ENCODE peak calls at places on chromosomes 1 and 21, in five cellular contexts. R is hypothalamus; P is stimulated activated CD4-positive, alpha-beta T cell treated with anti-CD3 and anti-CD28 coated beads, Interleukin-4, amount 100 ng/mL, for 48 hours; Q is NCI-H2171 treated with DMSO at 0.1 percent for 48 hours; T is Right ventricle myocardium superior. H is an unnamed sample.

GRCh38 chr1:40064797-40065492 is 24.4 kb downstream of the CAP1 start:
- DNase-seq in T (no peak), P (no peak), R (no peak), Q (no peak), H (no peak)

GRCh38 chr1:39489567-39490239 is 1.7 kb upstream of the BMP8A start:
- DNase-seq in Q (no peak), T (no peak), P (no peak), R (no peak), H (no peak)

GRCh38 chr1:223228931-223229528 is 86.0 kb upstream of the TLR5 start:
- DNase-seq in P (no peak), Q (no peak), T (no peak), R (no peak), H (no peak)

GRCh38 chr21:38729745-38730401 is 75.9 kb upstream of the ETS2 start:
- DNase-seq in T (no peak), R (no peak), P (no peak), Q (no peak), H (no peak)

GRCh38 chr21:17527240-17527639 is 14.4 kb downstream of the CXADR start:
- DNase-seq in T (no peak), Q (no peak), P (no peak), R (no peak), H (no peak)

GRCh38 chr21:18443085-18443484 is 39.5 kb upstream of the TMPRSS15 start:
- DNase-seq in T (no peak), R (no peak), P (no peak), Q (no peak), H (no peak)

GRCh38 chr1:12595839-12596821 is 21.9 kb downstream of the DHRS3 start:
- DNase-seq in Q (peak), P (no peak), R (no peak), T (peak), H (no peak)

GRCh38 chr1:228314315-228314657 is 92.3 kb downstream of the TRIM11 start:
- DNase-seq in Q (no peak), T (peak), R (no peak), P (no peak), H (no peak)

GRCh38 chr1:116708255-116708900 is 40.8 kb upstream of the IGSF3 start:
- DNase-seq in P (no peak), T (no peak), R (no peak), Q (no peak), H (no peak)

GRCh38 chr1:224747578-224747977 is 131.5 kb downstream of the CNIH3 start:
- DNase-seq in P (no peak), T (no peak), R (no peak), Q (peak), H (no peak)

GRCh38 chr1:28775121-28775942 is 36.6 kb upstream of the OPRD1 start:
- DNase-seq in Q (peak), T (peak), P (peak), R (no peak), H (no peak)